ENCODE peak calls at places on chromosome 11, in five cellular contexts. R, B, M, V and T are unnamed samples.
A peak's percentile ranks its signal among the peaks of the same experiment; 100 is the strongest.

GRCh38 chr11:118263694-118264567 is at the start of gene MPZL2:
- DNase-seq in M (no peak), B (no peak), V (no peak), R (peak; percentile 62), T (no peak)

GRCh38 chr11:124402326-124402922 is 3.6 kb upstream of the OR8B3 start:
- DNase-seq in R (peak; percentile 57), V (peak; percentile 23), M (peak; percentile 41), B (peak; percentile 85), T (peak; percentile 31)

GRCh38 chr11:19690885-19691284 is 21.8 kb upstream of the NAV2 start:
- DNase-seq in R (no peak), V (no peak), M (no peak), B (no peak), T (no peak)

GRCh38 chr11:8826901-8827560 is 84.0 kb upstream of the AKIP1 start:
- DNase-seq in R (no peak), M (no peak), B (no peak), V (no peak), T (no peak)

GRCh38 chr11:1281974-1282365 is 27.5 kb downstream of the TOLLIP start:
- DNase-seq in B (no peak), R (no peak), V (no peak), M (no peak), T (no peak)

GRCh38 chr11:64723117-64723906 is at the start of gene NRXN2:
- DNase-seq in B (peak; percentile 72), V (peak; percentile 92), R (peak; percentile 77), M (peak; percentile 71), T (peak; percentile 88)

GRCh38 chr11:83847635-83848034 is 561.5 kb upstream of the CCDC90B start:
- DNase-seq in B (no peak), M (no peak), V (no peak), R (no peak), T (no peak)

GRCh38 chr11:87428266-87428665 is 390.5 kb downstream of the TMEM135 start:
- DNase-seq in R (no peak), M (no peak), B (peak; percentile 1), V (no peak), T (no peak)

GRCh38 chr11:126405374-126405773 is 49.9 kb downstream of the ST3GAL4 start:
- DNase-seq in M (no peak), B (no peak), R (no peak), V (no peak), T (no peak)

GRCh38 chr11:62054081-62054480 is 69.7 kb upstream of the INCENP start:
- DNase-seq in V (no peak), R (no peak), M (no peak), B (no peak), T (no peak)

GRCh38 chr11:12792590-12792989 is 118.4 kb downstream of the TEAD1 start:
- DNase-seq in V (no peak), M (no peak), R (peak; percentile 77), B (peak; percentile 73), T (no peak)

GRCh38 chr11:69970785-69971535 is 107.2 kb upstream of the ANO1 start:
- DNase-seq in R (no peak), V (no peak), M (no peak), B (no peak), T (no peak)

GRCh38 chr11:534197-534591 is 1.2 kb downstream of the HRAS start:
- DNase-seq in R (no peak), M (no peak), B (no peak), V (no peak), T (no peak)

GRCh38 chr11:77381749-77382693 is 80.5 kb upstream of the GDPD4 start:
- DNase-seq in V (no peak), M (no peak), B (peak; percentile 87), R (peak; percentile 65), T (no peak)